ENCODE peak calls at places on chromosomes 7 and 10, in eight cellular contexts. D is transverse colon, K is GM12878, A is suprapubic skin, G is stomach, X is A549, O is ovary, V is K562. W is an unnamed sample.

GRCh38 chr10:64271983-64272382 is 750.8 kb downstream of the REEP3 start:
- DNase-seq in D (no peak), K (no peak), A (no peak), G (no peak), X (no peak), O (no peak), V (no peak), W (no peak)

GRCh38 chr10:122504551-122504950 is 43.2 kb downstream of the HTRA1 start:
- DNase-seq in D (peak; percentile 79), K (no peak), A (peak; percentile 83), G (peak; percentile 78), X (peak; percentile 75), O (peak; percentile 83), V (no peak), W (peak; percentile 84)

GRCh38 chr7:104934665-104935064 is 79.3 kb upstream of the KMT2E start:
- DNase-seq in D (peak; percentile 52), K (no peak), A (no peak), G (no peak), X (no peak), O (no peak), V (no peak), W (no peak)

GRCh38 chr10:45526309-45526708 is 146.3 kb downstream of the ZFAND4 start:
- DNase-seq in D (no peak), K (no peak), A (no peak), G (no peak), X (no peak), O (no peak), V (no peak), W (no peak)

GRCh38 chr7:151472644-151473380 is 32.9 kb upstream of the CRYGN start:
- DNase-seq in D (peak; percentile 33), K (peak; percentile 83), A (no peak), G (no peak), X (no peak), O (no peak), V (no peak), W (no peak)

GRCh38 chr10:73641272-73642060 is at the start of gene MYOZ1:
- DNase-seq in D (no peak), K (no peak), A (no peak), G (no peak), X (no peak), O (no peak), V (no peak), W (no peak)

GRCh38 chr7:29237483-29237882 is 42.9 kb downstream of the CHN2 start:
- DNase-seq in D (no peak), K (no peak), A (no peak), G (no peak), X (no peak), O (no peak), V (no peak), W (no peak)

GRCh38 chr10:15758618-15759017 is 38.9 kb upstream of the ITGA8 start:
- DNase-seq in D (no peak), K (no peak), A (no peak), G (no peak), X (no peak), O (no peak), V (no peak), W (no peak)

GRCh38 chr7:100874300-100874576 is 665 bp upstream of the SRRT start:
- DNase-seq in D (no peak), K (no peak), A (no peak), G (no peak), X (no peak), O (no peak), V (no peak), W (no peak)

GRCh38 chr7:155187061-155187785 is 110.5 kb upstream of the INSIG1 start:
- DNase-seq in D (no peak), K (no peak), A (no peak), G (no peak), X (no peak), O (no peak), V (no peak), W (no peak)

GRCh38 chr7:116211006-116211912 is 920 bp downstream of the TES start:
- DNase-seq in D (peak; percentile 92), K (peak; percentile 59), A (peak; percentile 88), G (peak; percentile 88), X (peak; percentile 92), O (peak; percentile 20), V (peak; percentile 95), W (peak; percentile 33)

GRCh38 chr7:116211913-116212596 is 1.7 kb downstream of the TES start:
- DNase-seq in D (no peak), K (no peak), A (no peak), G (no peak), X (no peak), O (no peak), V (peak; percentile 69), W (no peak)

GRCh38 chr7:116208919-116209318 is 1.4 kb upstream of the TES start:
- DNase-seq in D (no peak), K (no peak), A (no peak), G (no peak), X (no peak), O (no peak), V (no peak), W (no peak)

GRCh38 chr7:116209561-116210070 is 723 bp upstream of the TES start:
- DNase-seq in D (no peak), K (no peak), A (no peak), G (no peak), X (no peak), O (no peak), V (no peak), W (no peak)

GRCh38 chr7:116210345-116211005 is at the start of gene TES:
- DNase-seq in D (peak; percentile 87), K (no peak), A (no peak), G (peak; percentile 87), X (peak; percentile 83), O (peak; percentile 37), V (peak; percentile 88), W (no peak)
- TF ChIP-seq EP300 in D (no peak), K (no peak), A (no peak), G (no peak), X (no peak), O (no peak), V (no peak), W (no peak)

DNA sequence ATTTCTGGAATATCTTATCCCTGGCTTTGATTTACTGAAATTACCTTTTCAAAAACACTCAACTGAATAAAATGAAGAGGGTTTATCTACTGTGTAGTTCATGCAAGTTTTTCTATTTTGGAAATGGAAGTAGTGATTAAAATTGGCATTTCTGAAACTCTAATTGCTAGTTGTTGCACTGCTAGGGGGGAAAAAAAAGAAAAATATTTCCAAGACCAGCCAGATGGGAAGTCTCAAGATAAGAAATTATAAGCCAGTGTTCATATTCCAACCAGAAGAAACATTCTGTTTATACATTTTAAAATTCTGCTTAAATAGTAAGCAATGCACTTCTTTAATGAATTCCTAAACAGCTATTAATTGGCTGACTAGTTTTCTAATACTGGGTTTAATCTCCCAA is 9.4 kb upstream of the ADO start:
- DNase-seq in D (no peak), K (no peak), A (no peak), G (no peak), X (no peak), O (no peak), V (no peak), W (no peak)
- H3K27ac ChIP-seq in D (no peak overlapping the region), K (no peak overlapping the region), A (no peak overlapping the region), G (no peak overlapping the region), X (no peak overlapping the region), O (no peak overlapping the region), V (no peak overlapping the region), W (no peak overlapping the region)

DNA sequence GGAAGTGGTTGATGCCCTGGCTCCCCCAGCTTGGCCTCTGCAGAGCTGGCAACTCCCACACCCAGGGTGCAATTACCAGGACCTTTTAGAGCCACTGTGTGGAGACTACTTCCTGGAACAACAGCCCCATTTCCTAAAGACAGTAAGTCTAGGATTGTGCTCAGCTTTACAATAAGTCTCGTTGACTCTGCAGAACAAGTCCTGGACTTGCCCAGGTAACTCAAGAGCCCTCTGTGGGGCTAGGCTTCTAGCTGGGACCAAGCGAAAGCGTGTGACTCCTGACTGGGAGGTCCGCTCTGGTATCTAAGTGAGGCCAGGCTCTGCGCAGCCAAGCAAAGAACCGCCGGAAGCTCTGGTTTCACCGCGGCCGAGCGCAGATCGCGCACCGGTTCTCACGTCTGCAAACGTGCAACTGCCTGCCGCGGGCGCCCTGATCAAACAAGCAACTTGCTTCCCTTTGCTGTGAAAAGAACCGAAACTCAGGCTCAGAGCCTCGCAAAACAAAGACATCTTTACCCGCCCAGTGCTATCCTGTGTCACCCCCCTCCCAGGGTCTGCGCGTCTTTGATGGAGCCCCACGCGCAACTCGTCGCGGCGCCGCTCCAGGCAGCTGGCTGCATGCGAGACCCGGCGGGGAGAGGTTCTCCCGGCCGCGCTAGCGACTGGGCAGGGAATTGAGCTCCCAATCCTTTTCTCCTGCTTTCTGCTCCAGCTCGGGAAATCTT is 4.4 kb upstream of the PDLIM1 start:
- DNase-seq in D (peak; percentile 79), K (peak; percentile 96), A (peak; percentile 64), G (peak; percentile 69), X (no peak), O (no peak), V (peak; percentile 81), W (no peak)
- TF ChIP-seq POLR2A in D (peak; percentile 34), K (peak; percentile 91), A (no peak), G (no peak), X (no peak), O (no peak), V (peak; percentile 66), W (no peak)

GRCh38 chr7:150377116-150377979 is 1.8 kb upstream of the ZNF775 start:
- DNase-seq in D (peak; percentile 60), K (no peak), A (no peak), G (no peak), X (no peak), O (no peak), V (no peak), W (no peak)

GRCh38 chr7:150379590-150380379 is 655 bp downstream of the ZNF775 start:
- DNase-seq in D (no peak), K (no peak), A (no peak), G (no peak), X (peak; percentile 22), O (peak; percentile 65), V (peak; percentile 77), W (peak; percentile 28)

GRCh38 chr7:150378853-150379589 is at the start of gene ZNF775:
- DNase-seq in D (peak; percentile 97), K (no peak), A (peak; percentile 96), G (peak; percentile 97), X (peak; percentile 94), O (peak; percentile 97), V (peak; percentile 98), W (peak; percentile 88)

GRCh38 chr7:150376560-150376959 is 2.6 kb upstream of the ZNF775 start:
- DNase-seq in D (no peak), K (no peak), A (no peak), G (no peak), X (no peak), O (no peak), V (no peak), W (no peak)

DNA sequence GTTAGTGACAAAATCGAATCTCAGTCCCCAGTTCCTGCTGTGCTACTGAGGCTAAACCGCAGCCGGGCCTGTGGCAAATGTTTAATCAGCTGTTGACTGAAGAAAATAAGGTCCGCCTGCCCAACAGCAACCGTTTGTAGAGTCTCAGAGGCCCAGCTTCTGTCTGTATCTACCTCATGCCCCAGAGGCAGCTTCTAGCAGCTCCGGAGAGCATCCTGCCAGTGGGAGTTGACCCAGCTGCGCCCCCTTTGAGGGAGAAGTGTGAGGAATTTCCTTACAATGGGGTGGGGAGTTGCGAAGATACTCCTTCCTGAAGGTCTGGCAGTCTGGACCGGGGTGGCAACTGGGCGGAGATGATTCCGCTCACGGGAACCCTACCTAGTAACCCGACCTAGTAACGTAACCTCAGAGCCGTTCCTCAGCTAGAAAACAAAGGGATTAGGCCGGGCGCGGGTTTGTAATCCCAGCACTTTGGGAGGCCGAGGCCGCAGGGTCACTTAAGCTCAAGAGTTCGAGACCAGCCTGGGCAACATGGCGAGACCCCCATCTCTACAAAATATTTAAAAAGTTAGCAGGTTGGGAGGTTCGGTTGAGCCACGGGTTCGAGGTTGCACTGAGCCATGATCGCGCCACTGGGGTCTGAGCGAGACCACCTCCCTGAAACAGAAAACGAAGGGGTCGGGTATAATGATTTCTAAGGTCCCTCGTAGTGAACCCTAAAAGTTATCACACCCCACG is 846 bp upstream of the ZNF775 start:
- DNase-seq in D (peak; percentile 80), K (no peak), A (no peak), G (peak; percentile 66), X (peak; percentile 84), O (peak; percentile 69), V (peak; percentile 82), W (no peak)
- TF ChIP-seq EP300 in D (no peak), K (no peak), A (no peak), G (no peak), X (no peak), O (no peak), V (no peak), W (no peak)